ENCODE peak calls at places on chromosomes 5 and 9, in seven cellular contexts. V, Q, P, K, W, D and F are unnamed samples. For H3K4me1, the result is how much of the 10 kb centered on the place peaks cover.

GRCh38 chr5:71932649-71933338 is 174.5 kb upstream of the MAP1B start:
- DNase-seq in D (peak), W (no peak), Q (peak), P (no peak), V (peak), K (peak), F (peak)

GRCh38 chr9:35757527-35758275 is 3.6 kb upstream of the MSMP start:
- DNase-seq in K (no peak), P (no peak), W (no peak), V (no peak), D (no peak), Q (no peak), F (no peak)

GRCh38 chr5:69364414-69364813 is 4.9 kb downstream of the AK6 start:
- DNase-seq in D (no peak), P (no peak), W (no peak), Q (no peak), V (peak), K (no peak), F (no peak)

GRCh38 chr9:134215709-134216448 is 51.5 kb upstream of the RNU6ATAC start:
- DNase-seq in Q (no peak), P (peak), K (no peak), V (peak), W (no peak), D (peak), F (peak)

GRCh38 chr5:41788800-41789395 is 81.3 kb downstream of the OXCT1 start:
- DNase-seq in Q (no peak), K (no peak), D (no peak), V (peak), W (no peak), P (no peak), F (no peak)

GRCh38 chr5:159339451-159339850 is 9.2 kb upstream of the IL12B start:
- DNase-seq in V (no peak), K (no peak), D (no peak), W (no peak), P (no peak), Q (no peak), F (no peak)

GRCh38 chr9:129245276-129245675 is 67.2 kb upstream of the IER5L start:
- DNase-seq in K (no peak), P (peak), Q (no peak), V (peak), D (peak), W (no peak), F (peak)

GRCh38 chr5:135535820-135536801 is at the start of gene NEUROG1:
- DNase-seq in Q (no peak), P (no peak), D (no peak), K (no peak), W (no peak), V (no peak), F (no peak)

GRCh38 chr9:28264368-28264767 is 691.1 kb upstream of the C9orf72 start:
- DNase-seq in K (no peak), Q (no peak), W (no peak), D (no peak), P (no peak), V (peak), F (no peak)

GRCh38 chr5:65121880-65122436 is 353.2 kb downstream of the CWC27 start:
- DNase-seq in P (no peak), D (no peak), V (peak), K (no peak), Q (no peak), W (no peak), F (no peak)

GRCh38 chr9:116944714-116945534 is 257.8 kb downstream of the TRIM32 start:
- DNase-seq in P (no peak), Q (no peak), W (no peak), K (no peak), D (no peak), V (peak), F (no peak)

GRCh38 chr5:43804041-43804440 is 201.1 kb downstream of the NNT start:
- DNase-seq in V (no peak), Q (no peak), D (no peak), W (no peak), P (no peak), K (no peak), F (no peak)

GRCh38 chr9:132001550-132001949 is 78.1 kb downstream of the MED27 start:
- DNase-seq in W (no peak), P (no peak), D (no peak), K (no peak), Q (no peak), V (no peak), F (no peak)

GRCh38 chr9:95385521-95385920 is 68.0 kb upstream of the FANCC start:
- DNase-seq in D (no peak), W (no peak), K (no peak), Q (no peak), V (no peak), P (no peak), F (no peak)

GRCh38 chr9:134163374-134164196 is 779 bp downstream of the RNU6ATAC start:
- DNase-seq in D (peak), Q (peak), K (no peak), V (peak), P (peak), W (no peak), F (peak)

GRCh38 chr9:68704804-68705635 is at the start of gene PIP5K1B:
- DNase-seq in D (peak), P (peak), Q (peak), V (peak), W (no peak), K (no peak), F (peak)
- H3K27ac ChIP-seq in D (no peak), P (peak), Q (peak), V (no peak), W (peak), K (peak), F (peak)

DNA sequence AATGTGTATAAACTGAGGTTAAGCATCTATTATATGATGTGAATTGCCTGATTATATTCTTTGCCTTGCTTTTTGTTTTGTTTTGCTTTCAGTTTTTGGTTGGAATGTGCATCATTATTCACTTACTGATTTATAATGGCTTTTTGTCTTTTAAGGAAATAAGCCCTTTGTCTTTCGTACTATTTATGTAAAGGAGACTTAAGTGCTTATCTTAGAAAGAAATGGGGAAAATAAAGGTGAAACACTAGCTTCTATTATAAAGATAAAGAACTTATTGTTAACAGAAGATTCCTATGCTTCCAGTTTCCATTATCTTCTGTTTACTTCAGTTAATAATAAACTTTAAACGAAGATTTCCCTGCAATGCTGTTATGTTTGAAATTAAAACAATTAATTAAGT is 23.3 kb downstream of the COX7C start:
- DNase-seq in P (no peak), Q (no peak), D (no peak), W (no peak), V (no peak), K (no peak), F (no peak)
- H3K4me1 ChIP-seq in P (under half), Q (under half), D (under half), W (under half), V (under half), K (under half), F (under half)

DNA sequence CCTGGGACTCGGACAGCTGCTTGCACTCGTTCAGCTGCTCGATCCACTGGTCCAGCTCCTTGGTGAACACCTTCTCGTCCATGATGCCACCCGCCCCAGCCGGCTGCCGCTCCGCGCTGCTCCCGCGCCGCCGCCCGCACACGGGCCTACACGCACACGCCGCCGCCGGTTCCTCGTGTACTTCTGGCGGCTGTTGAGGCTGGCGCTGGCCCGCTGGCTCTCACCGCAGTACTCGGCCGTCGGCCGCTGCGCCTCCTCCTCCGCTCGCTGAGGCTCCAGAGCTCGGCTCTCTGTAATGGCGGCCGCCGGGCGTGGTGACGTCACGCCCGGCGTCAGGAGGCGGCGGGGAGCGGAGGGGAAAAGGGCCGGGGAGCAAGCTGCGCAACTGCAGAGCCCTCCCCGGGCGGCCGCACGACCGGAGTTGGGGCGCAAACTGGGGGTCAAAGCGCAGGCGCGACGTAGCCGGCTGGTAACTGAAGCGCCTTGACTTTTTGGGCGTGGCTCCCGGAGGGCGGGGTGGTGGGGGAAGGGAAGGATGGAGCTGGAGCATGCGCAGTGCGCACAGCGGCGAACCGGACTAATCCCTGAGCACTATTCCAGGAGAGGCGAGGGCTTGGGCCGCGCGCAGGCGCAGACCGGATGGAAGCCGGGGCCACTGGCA is at the start of gene PPP2CA:
- DNase-seq in D (peak), K (peak), V (peak), W (peak), Q (peak), P (peak), F (peak)
- TF ChIP-seq POLR2A in D (peak), K (peak), V (peak), W (peak), Q (no peak), P (peak), F (peak)

GRCh38 chr5:53397845-53398244 is 82.6 kb upstream of the FST start:
- DNase-seq in Q (no peak), W (no peak), P (no peak), V (peak), D (no peak), K (no peak), F (peak)
- H3K27ac ChIP-seq in Q (no peak), W (no peak), P (no peak), V (peak), D (no peak), K (no peak), F (no peak)

DNA sequence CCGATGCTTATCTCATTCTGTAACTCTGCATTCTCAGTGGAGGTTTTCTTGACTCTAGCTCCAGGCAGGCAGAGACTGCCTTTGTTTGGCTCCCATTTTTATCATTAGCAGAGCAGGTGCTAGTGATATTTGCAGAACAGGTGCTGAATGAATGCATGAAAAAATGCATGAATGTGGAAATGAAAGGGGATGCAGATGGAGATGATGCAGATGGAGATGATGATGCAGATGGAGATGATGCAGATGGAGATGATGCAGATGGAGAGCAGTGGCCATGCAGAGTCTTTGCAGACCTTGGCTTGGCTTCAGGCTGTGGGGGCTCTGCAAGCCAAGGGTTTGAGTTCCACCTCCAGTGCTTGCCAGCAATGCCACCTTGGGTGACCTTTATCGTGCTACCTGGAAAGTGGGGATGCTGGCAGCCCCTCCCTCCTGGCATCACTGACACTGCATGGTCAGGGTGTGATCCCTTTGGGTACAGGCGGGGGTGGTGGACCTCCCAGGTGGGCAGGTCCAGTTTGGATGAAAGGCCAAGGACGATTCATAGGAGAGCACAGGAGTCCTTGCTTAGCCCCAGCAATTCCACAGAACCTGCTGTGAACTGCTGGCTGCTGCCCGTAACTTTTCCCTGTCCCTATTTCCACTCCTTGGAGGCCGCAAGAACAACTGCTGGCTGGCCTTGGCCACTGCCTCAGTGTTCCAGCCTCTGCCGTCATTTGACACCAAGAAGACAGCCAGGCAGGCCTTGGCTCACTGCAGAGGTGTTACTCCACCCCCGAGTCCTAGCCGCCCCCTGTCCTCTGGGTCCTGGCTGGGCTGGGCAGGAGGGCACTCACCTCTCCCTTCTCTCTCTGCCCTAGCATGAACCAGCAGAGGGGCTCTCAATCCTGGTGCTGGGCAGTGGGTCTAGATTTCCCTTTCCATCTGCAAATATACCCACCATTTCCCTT is 33.0 kb downstream of the ERGIC1 start:
- DNase-seq in V (peak), K (no peak), P (peak), D (peak), Q (no peak), W (no peak), F (peak)
- H3K4me1 ChIP-seq in V (under half), K (half or more), P (half or more), D (under half), Q (half or more), W (under half), F (half or more)